ENCODE peak calls at places on chromosomes 1 and 21, in seven cellular contexts. L is lung, O is IMR-90, K is left ventricle myocardium inferior, U is astrocyte of the cerebellum, V is psoas muscle, F is GM12865. N is an unnamed sample.

GRCh38 chr1:225946082-225946620 is 5.1 kb upstream of the LEFTY2 start:
- DNase-seq in L (no peak), O (no peak), F (no peak), K (no peak), U (no peak), V (no peak), N (no peak)

GRCh38 chr1:30977105-30977504 is 68.5 kb upstream of the SDC3 start:
- DNase-seq in O (peak), L (no peak), F (no peak), V (no peak), K (no peak), U (no peak), N (no peak)

GRCh38 chr1:181038399-181038873 is 4.7 kb downstream of the MR1 start:
- DNase-seq in V (peak), K (no peak), F (peak), L (peak), O (peak), U (peak), N (no peak)

GRCh38 chr1:93980881-93981280 is 71.7 kb upstream of the GCLM start:
- DNase-seq in F (no peak), K (no peak), L (no peak), V (no peak), O (no peak), U (no peak), N (no peak)

GRCh38 chr1:9066945-9067807 is 2.3 kb downstream of the SLC2A5 start:
- DNase-seq in K (peak), F (peak), O (peak), L (peak), V (peak), U (peak), N (peak)

GRCh38 chr1:202251424-202252256 is 58.0 kb downstream of the LGR6 start:
- DNase-seq in F (no peak), U (no peak), L (no peak), V (no peak), K (no peak), O (no peak), N (no peak)

GRCh38 chr1:54950361-54951163 is 29.9 kb upstream of the TMEM61 start:
- DNase-seq in F (peak), K (peak), V (peak), U (peak), L (peak), O (peak), N (peak)

GRCh38 chr1:221246628-221247027 is 367.4 kb downstream of the HLX start:
- DNase-seq in V (no peak), L (no peak), U (no peak), O (no peak), F (no peak), K (no peak), N (no peak)

GRCh38 chr1:1291023-1291528 is 10.8 kb downstream of the SCNN1D start:
- DNase-seq in F (no peak), K (no peak), L (no peak), V (peak), O (no peak), U (no peak), N (no peak)

GRCh38 chr1:221161571-221162041 is 282.4 kb downstream of the HLX start:
- DNase-seq in L (no peak), U (no peak), F (no peak), V (no peak), K (no peak), O (peak), N (no peak)

GRCh38 chr1:225554216-225554812 is 98.6 kb downstream of the ENAH start:
- DNase-seq in F (peak), V (no peak), U (peak), L (no peak), O (peak), K (no peak), N (no peak)

GRCh38 chr21:34023691-34024381 is 49.5 kb upstream of the MRPS6 start:
- DNase-seq in K (no peak), U (no peak), V (no peak), F (no peak), O (no peak), L (peak), N (no peak)

GRCh38 chr1:65512383-65512782 is 91.9 kb downstream of the LEPR start:
- DNase-seq in L (no peak), K (no peak), V (no peak), O (no peak), F (no peak), U (no peak), N (no peak)

GRCh38 chr1:182702826-182703524 is 18.6 kb upstream of the RGS8 start:
- DNase-seq in F (no peak), K (no peak), L (no peak), O (no peak), V (no peak), U (no peak), N (no peak)

GRCh38 chr1:76925825-76926224 is 58.5 kb downstream of the ST6GALNAC5 start:
- DNase-seq in O (no peak), F (no peak), L (no peak), K (no peak), V (no peak), U (no peak), N (no peak)

GRCh38 chr1:6001992-6002576 is 9.9 kb upstream of the NPHP4 start:
- DNase-seq in F (no peak), U (no peak), O (no peak), L (no peak), V (peak), K (peak), N (no peak)

GRCh38 chr1:233010164-233010563 is 59.8 kb downstream of the NTPCR start:
- DNase-seq in K (no peak), U (no peak), V (no peak), F (no peak), O (peak), L (no peak), N (no peak)

GRCh38 chr1:94329276-94329675 is 88.9 kb upstream of the ABCD3 start:
- DNase-seq in F (no peak), K (no peak), O (peak), L (no peak), V (no peak), U (no peak), N (no peak)

GRCh38 chr1:24558902-24559791 is 3.3 kb downstream of the NCMAP start:
- DNase-seq in K (peak), F (no peak), U (peak), L (peak), V (peak), O (peak), N (no peak)

GRCh38 chr1:227792216-227793078 is 23.0 kb upstream of the PRSS38 start:
- DNase-seq in V (no peak), U (no peak), F (no peak), L (peak), K (no peak), O (no peak), N (no peak)

GRCh38 chr1:246107516-246108277 is 399.4 kb downstream of the SMYD3 start:
- DNase-seq in O (peak), L (no peak), V (no peak), K (no peak), U (peak), F (no peak), N (no peak)

GRCh38 chr1:180881806-180882509 is 30.7 kb upstream of the KIAA1614 start:
- DNase-seq in V (no peak), F (peak), L (no peak), K (no peak), O (peak), U (peak), N (no peak)

GRCh38 chr1:163877016-163877415 is 555.3 kb downstream of the NUF2 start:
- DNase-seq in L (no peak), K (no peak), F (no peak), V (no peak), U (no peak), O (no peak), N (no peak)

GRCh38 chr1:236907205-236907604 is 97.0 kb downstream of the MT1HL1 start:
- DNase-seq in U (no peak), V (no peak), O (no peak), K (no peak), L (no peak), F (no peak), N (no peak)

GRCh38 chr1:22747021-22747734 is 36.5 kb downstream of the EPHB2 start:
- DNase-seq in O (peak), K (no peak), U (peak), V (no peak), L (peak), F (no peak), N (no peak)

GRCh38 chr1:210232524-210233215 is at the start of gene SERTAD4:
- DNase-seq in K (peak), L (peak), V (peak), O (no peak), F (no peak), U (no peak), N (no peak)

GRCh38 chr1:21936366-21937031 is 611 bp downstream of the HSPG2 start:
- DNase-seq in K (no peak), L (no peak), U (no peak), F (no peak), V (peak), O (no peak), N (no peak)

GRCh38 chr1:209692296-209692695 is 12.3 kb upstream of the HSD11B1 start:
- DNase-seq in V (no peak), F (no peak), K (no peak), L (no peak), O (no peak), U (no peak), N (no peak)

GRCh38 chr1:203631946-203632345 is 5.3 kb downstream of the ATP2B4 start:
- DNase-seq in L (no peak), F (no peak), U (no peak), V (no peak), K (no peak), O (no peak), N (no peak)

GRCh38 chr1:203631349-203631748 is 4.7 kb downstream of the ATP2B4 start:
- DNase-seq in O (no peak), L (no peak), K (no peak), V (no peak), U (no peak), F (no peak), N (no peak)

GRCh38 chr1:203628997-203629508 is 2.4 kb downstream of the ATP2B4 start:
- DNase-seq in V (no peak), L (no peak), O (no peak), K (no peak), F (no peak), U (no peak), N (no peak)

GRCh38 chr1:203629509-203630082 is 3.0 kb downstream of the ATP2B4 start:
- DNase-seq in U (no peak), V (peak), K (peak), L (peak), O (peak), F (peak), N (no peak)

GRCh38 chr1:203630697-203631096 is 4.1 kb downstream of the ATP2B4 start:
- DNase-seq in L (no peak), K (peak), V (no peak), F (no peak), U (no peak), O (no peak), N (no peak)
- H3K4me3 ChIP-seq in L (peak), K (peak), V (peak), F (no peak), U (no peak), O (no peak), N (peak)

GRCh38 chr1:44674113-44675000 is at the start of the genes ARMH1 and TMEM53:
- DNase-seq in K (peak), L (peak), F (peak), U (peak), O (peak), V (peak), N (peak)
- TF ChIP-seq CTCF in K (no peak), L (no peak), F (no peak), U (peak), O (no peak), V (no peak), N (no peak)

DNA sequence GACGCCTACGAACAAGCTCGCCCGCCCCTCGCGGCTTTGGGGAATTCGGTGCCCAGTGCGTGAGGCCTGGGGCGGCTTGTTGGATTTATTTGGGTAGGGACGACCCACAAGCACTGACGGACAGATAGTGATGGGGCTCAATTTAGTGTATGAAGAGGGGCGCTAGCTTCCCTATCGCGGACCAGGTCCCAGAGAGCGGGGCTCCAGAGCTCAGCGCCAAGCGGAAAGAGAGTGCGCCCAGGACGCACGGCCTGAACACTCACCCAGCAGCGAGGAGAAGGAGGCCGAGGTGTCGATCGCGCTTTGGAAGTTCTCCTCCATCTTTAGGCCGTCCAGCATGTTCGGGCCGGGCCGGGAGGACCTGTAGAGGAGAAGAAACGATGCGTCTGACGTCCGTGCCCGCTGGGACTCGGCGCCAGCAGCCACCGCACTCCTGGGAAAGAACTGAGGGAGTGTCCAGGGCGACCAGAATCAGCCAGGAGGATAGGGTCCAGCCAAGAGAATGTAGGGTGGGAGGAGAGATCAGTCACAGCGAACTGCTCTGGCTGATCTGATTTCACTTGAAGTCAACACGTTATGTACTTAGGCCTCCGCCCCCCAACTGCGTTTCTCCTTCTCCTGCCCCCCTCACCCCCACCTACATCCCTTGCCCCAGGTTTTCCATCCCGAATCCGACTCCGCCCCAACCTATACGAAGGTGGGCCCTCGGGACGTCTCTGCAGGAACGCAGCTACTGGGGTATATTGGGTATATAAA is 1.1 kb downstream of the LMX1A start:
- DNase-seq in L (no peak), O (no peak), K (no peak), F (no peak), V (no peak), U (no peak), N (no peak)
- H3K4me3 ChIP-seq in L (no peak), O (no peak), K (peak), F (no peak), V (peak), U (no peak), N (no peak)

GRCh38 chr1:214957330-214958137 is 125.0 kb upstream of the KCNK2 start:
- DNase-seq in L (no peak), U (peak), K (no peak), V (no peak), F (peak), O (peak), N (peak)

GRCh38 chr1:214958491-214958890 is 124.0 kb upstream of the KCNK2 start:
- DNase-seq in F (no peak), O (peak), K (no peak), V (no peak), U (no peak), L (no peak), N (no peak)

GRCh38 chr1:214952648-214953047 is 129.9 kb upstream of the KCNK2 start:
- DNase-seq in K (no peak), O (no peak), F (peak), L (no peak), V (no peak), U (no peak), N (no peak)
- TF ChIP-seq CTCF in K (no peak), O (no peak), F (no peak), L (no peak), V (no peak), U (no peak), N (no peak)